ENCODE peak calls at places on chromosome 15, in four cellular contexts. U is GM12891, G is thyroid gland, D is pancreas. Y is an unnamed sample.

GRCh38 chr15:51401872-51402517 is 60.5 kb downstream of the GLDN start:
- DNase-seq in G (peak), D (peak), U (peak), Y (peak)

GRCh38 chr15:52682200-52682599 is 3.0 kb upstream of the ATOSA start:
- DNase-seq in D (no peak), U (no peak), G (no peak), Y (no peak)

GRCh38 chr15:81194723-81195122 is 2.0 kb upstream of the IL16 start:
- DNase-seq in U (no peak), G (peak), D (no peak), Y (no peak)

GRCh38 chr15:65985387-65985786 is 116.1 kb downstream of the RAB11A start:
- DNase-seq in U (no peak), G (no peak), D (no peak), Y (no peak)

GRCh38 chr15:100759116-100759515 is 120.5 kb upstream of the ALDH1A3 start:
- DNase-seq in U (no peak), G (no peak), D (no peak), Y (no peak)

GRCh38 chr15:47727676-47728075 is 10.4 kb downstream of the SEMA6D start:
- DNase-seq in G (no peak), D (no peak), U (no peak), Y (no peak)

GRCh38 chr15:73265536-73266153 is 103.1 kb downstream of the HCN4 start:
- DNase-seq in D (no peak), U (peak), G (peak), Y (no peak)

GRCh38 chr15:90412356-90413194 is 24.5 kb downstream of the IQGAP1 start:
- DNase-seq in G (peak), U (no peak), D (no peak), Y (no peak)

GRCh38 chr15:70936326-70936725 is 43.7 kb downstream of the LRRC49 start:
- DNase-seq in D (no peak), U (no peak), G (peak), Y (no peak)

GRCh38 chr15:29870495-29871151 is 48.4 kb upstream of the TJP1 start:
- DNase-seq in U (no peak), G (no peak), D (no peak), Y (no peak)

GRCh38 chr15:70882361-70882760 is 9.9 kb downstream of the THAP10 start:
- DNase-seq in U (no peak), D (no peak), G (no peak), Y (no peak)

GRCh38 chr15:71048913-71049675 is 66.2 kb upstream of the THSD4 start:
- DNase-seq in G (no peak), D (no peak), U (no peak), Y (no peak)

GRCh38 chr15:85582076-85582718 is 201.8 kb downstream of the AKAP13 start:
- DNase-seq in D (no peak), U (no peak), G (peak), Y (no peak)

GRCh38 chr15:40845511-40846284 is 1.9 kb downstream of the SPINT1 start:
- DNase-seq in G (peak), U (no peak), D (peak), Y (no peak)

GRCh38 chr15:60077581-60078359 is 73.7 kb downstream of the FOXB1 start:
- DNase-seq in G (no peak), U (no peak), D (no peak), Y (no peak)

GRCh38 chr15:82999426-82999825 is 12.0 kb downstream of the C15orf40 start:
- DNase-seq in G (no peak), U (no peak), D (no peak), Y (no peak)

GRCh38 chr15:52678036-52678467 is 1.1 kb downstream of the ATOSA start:
- DNase-seq in U (no peak), D (peak), G (peak), Y (no peak)

GRCh38 chr15:62465173-62465572 is 300.1 kb upstream of the C2CD4B start:
- DNase-seq in G (no peak), D (no peak), U (no peak), Y (no peak)

GRCh38 chr15:100083572-100083971 is 258.2 kb downstream of the ADAMTS17 start:
- DNase-seq in G (peak), D (peak), U (no peak), Y (no peak)

GRCh38 chr15:88243895-88244787 is 12.4 kb downstream of the NTRK3 start:
- DNase-seq in U (peak), D (no peak), G (no peak), Y (no peak)

GRCh38 chr15:90174140-90174891 is 26.8 kb upstream of the SEMA4B start:
- DNase-seq in D (peak), U (no peak), G (peak), Y (no peak)

GRCh38 chr15:66673410-66674322 is 28.4 kb upstream of the SMAD6 start:
- DNase-seq in G (no peak), D (no peak), U (no peak), Y (no peak)

GRCh38 chr15:63240136-63240535 is 37.3 kb upstream of the APH1B start:
- DNase-seq in G (no peak), D (no peak), U (no peak), Y (no peak)

GRCh38 chr15:49036650-49037545 is 9.3 kb downstream of the SECISBP2L start:
- DNase-seq in U (no peak), D (no peak), G (no peak), Y (no peak)

GRCh38 chr15:85035980-85036379 is 54.3 kb downstream of the PDE8A start:
- DNase-seq in G (no peak), U (no peak), D (no peak), Y (no peak)

GRCh38 chr15:63085289-63085688 is 36.4 kb upstream of the LACTB start:
- DNase-seq in D (no peak), G (no peak), U (no peak), Y (no peak)

GRCh38 chr15:99401971-99402732 is 150.9 kb downstream of the LRRC28 start:
- DNase-seq in U (no peak), D (no peak), G (no peak), Y (no peak)

GRCh38 chr15:65085990-65086679 is 9.6 kb downstream of the KBTBD13 start:
- DNase-seq in D (peak), G (peak), U (no peak), Y (no peak)

GRCh38 chr15:43934480-43934879 is 107.7 kb downstream of the WDR76 start:
- DNase-seq in G (no peak), U (no peak), D (no peak), Y (no peak)

GRCh38 chr15:74826911-74827310 is 484 bp downstream of the CPLX3 start:
- DNase-seq in G (no peak), U (no peak), D (peak), Y (no peak)

GRCh38 chr15:31293655-31294054 is 33.0 kb upstream of the KLF13 start:
- DNase-seq in D (no peak), U (no peak), G (no peak), Y (no peak)

GRCh38 chr15:52651868-52652267 is 27.3 kb downstream of the ATOSA start:
- DNase-seq in D (no peak), U (no peak), G (peak), Y (no peak)

GRCh38 chr15:68300115-68300940 is 22.8 kb downstream of the FEM1B start:
- DNase-seq in U (no peak), D (no peak), G (no peak), Y (no peak)

GRCh38 chr15:89330119-89330518 is 4.5 kb downstream of the POLG start:
- DNase-seq in U (no peak), G (no peak), D (no peak), Y (no peak)

GRCh38 chr15:67280217-67280616 is 25.6 kb downstream of the IQCH start:
- DNase-seq in D (no peak), G (no peak), U (no peak), Y (no peak)

Y was measured in GM12892.